ENCODE peak calls at places on chromosomes 7 and 10, in eight cellular contexts. E is activated effector memory CD4-positive, alpha-beta T cell treated with Interleukin-2 at 50 U/mL for 16 hours; U is BE2C; X is H4; O is fibroblast of the aortic adventitia; W is neuronal stem cell; P is posterior vena cava; S is glutamatergic neuron. D is an unnamed sample.

GRCh38 chr10:48932831-48933670 is 6.6 kb downstream of the LRRC18 start:
- DNase-seq in X (peak), O (no peak), S (no peak), U (no peak), E (no peak), W (no peak), P (no peak), D (no peak)

GRCh38 chr7:81956520-81956919 is 186.7 kb upstream of the HGF start:
- DNase-seq in U (peak), S (no peak), X (peak), P (no peak), E (no peak), W (peak), O (peak), D (no peak)

GRCh38 chr7:41977165-41977651 is 259.8 kb downstream of the GLI3 start:
- DNase-seq in X (peak), S (no peak), P (no peak), E (no peak), W (peak), O (peak), U (no peak), D (no peak)

GRCh38 chr7:2513702-2514101 is 5.9 kb upstream of the LFNG start:
- DNase-seq in O (no peak), U (peak), P (no peak), W (no peak), S (no peak), X (no peak), E (no peak), D (no peak)

GRCh38 chr7:104803931-104804330 is 210.1 kb upstream of the KMT2E start:
- DNase-seq in S (no peak), P (no peak), X (no peak), W (no peak), U (no peak), O (peak), E (no peak), D (no peak)

GRCh38 chr10:1156921-1157614 is 100.9 kb downstream of the WDR37 start:
- DNase-seq in W (no peak), E (no peak), S (no peak), X (no peak), O (no peak), P (peak), U (no peak), D (peak)

GRCh38 chr10:50857579-50857978 is 27.8 kb downstream of the A1CF start:
- DNase-seq in W (peak), X (no peak), S (no peak), O (no peak), P (no peak), U (no peak), E (no peak), D (no peak)

GRCh38 chr7:78055579-78055978 is 257.0 kb downstream of the PHTF2 start:
- DNase-seq in U (no peak), S (no peak), X (no peak), P (no peak), O (no peak), E (no peak), W (no peak), D (no peak)

GRCh38 chr10:102635377-102635776 is 8.9 kb upstream of the TRIM8 start:
- DNase-seq in W (no peak), U (no peak), O (no peak), P (no peak), S (no peak), X (no peak), E (no peak), D (peak)

GRCh38 chr10:119113805-119114732 is 10.2 kb downstream of the DENND10 start:
- DNase-seq in X (peak), E (no peak), S (no peak), U (no peak), W (no peak), P (no peak), O (peak), D (no peak)

GRCh38 chr7:122942059-122942458 is 53.4 kb downstream of the TAS2R16 start:
- DNase-seq in O (no peak), W (no peak), U (no peak), E (no peak), P (no peak), S (no peak), X (no peak), D (no peak)

GRCh38 chr7:98398567-98399372 is 2.1 kb downstream of the BAIAP2L1 start:
- DNase-seq in W (no peak), E (no peak), P (no peak), X (no peak), U (no peak), O (no peak), S (no peak), D (no peak)

GRCh38 chr7:104677587-104677986 is 336.4 kb upstream of the KMT2E start:
- DNase-seq in P (no peak), O (no peak), X (no peak), U (no peak), E (no peak), W (no peak), S (no peak), D (no peak)

GRCh38 chr7:36408589-36408988 is 18.9 kb downstream of the ANLN start:
- DNase-seq in X (no peak), W (no peak), E (no peak), S (no peak), P (no peak), O (no peak), U (no peak), D (no peak)

GRCh38 chr10:49393757-49394156 is 2.1 kb downstream of the DRGX start:
- DNase-seq in O (no peak), W (no peak), E (no peak), X (no peak), S (no peak), U (no peak), P (peak), D (no peak)

GRCh38 chr7:127485482-127485881 is 93.0 kb upstream of the ZNF800 start:
- DNase-seq in E (no peak), P (no peak), U (peak), S (peak), O (no peak), X (no peak), W (no peak), D (no peak)